ENCODE peak calls at places on chromosomes 7 and 10, in five cellular contexts. O is foreskin fibroblast, A is AG09309, Z is HFF-Myc, M is dorsolateral prefrontal cortex. Y is an unnamed sample.

GRCh38 chr7:93150200-93150835 is 2.1 kb upstream of the SAMD9L start:
- DNase-seq in O (peak), A (no peak), Z (no peak), M (no peak), Y (no peak)

GRCh38 chr7:55983537-55983936 is 19.2 kb downstream of the NIPSNAP2 start:
- DNase-seq in O (no peak), A (no peak), Z (no peak), M (no peak), Y (no peak)

GRCh38 chr10:17671307-17671706 is 27.4 kb downstream of the STAM start:
- DNase-seq in O (no peak), A (no peak), Z (no peak), M (no peak), Y (no peak)

GRCh38 chr10:96212911-96213310 is 58.5 kb downstream of the BLNK start:
- DNase-seq in O (no peak), A (no peak), Z (no peak), M (no peak), Y (no peak)

GRCh38 chr7:34734786-34735185 is 76.8 kb downstream of the NPSR1 start:
- DNase-seq in O (no peak), A (no peak), Z (no peak), M (no peak), Y (no peak)

GRCh38 chr7:115153770-115154468 is 232.0 kb downstream of the MDFIC start:
- DNase-seq in O (no peak), A (no peak), Z (no peak), M (no peak), Y (no peak)

GRCh38 chr10:98340261-98340675 is 72.3 kb upstream of the LOXL4 start:
- DNase-seq in O (no peak), A (no peak), Z (no peak), M (no peak), Y (no peak)

GRCh38 chr10:68052463-68052862 is 22.6 kb downstream of the HERC4 start:
- DNase-seq in O (no peak), A (no peak), Z (no peak), M (no peak), Y (no peak)

GRCh38 chr7:130560972-130561371 is 69.1 kb downstream of the MEST start:
- DNase-seq in O (peak), A (peak), Z (peak), M (no peak), Y (no peak)

GRCh38 chr10:60818134-60818770 is 40.0 kb downstream of the CDK1 start:
- DNase-seq in O (peak), A (peak), Z (no peak), M (no peak), Y (peak)

GRCh38 chr7:75688200-75689136 is 50.3 kb downstream of the HIP1 start:
- DNase-seq in O (no peak), A (no peak), Z (no peak), M (peak), Y (no peak)

GRCh38 chr7:120813546-120813945 is 44.4 kb downstream of the TSPAN12 start:
- DNase-seq in O (no peak), A (no peak), Z (no peak), M (no peak), Y (no peak)

GRCh38 chr10:44788147-44788819 is 122.9 kb upstream of the TMEM72 start:
- DNase-seq in O (no peak), A (no peak), Z (no peak), M (no peak), Y (no peak)

GRCh38 chr10:123929791-123930190 is 38.2 kb upstream of the CPXM2 start:
- DNase-seq in O (no peak), A (no peak), Z (no peak), M (no peak), Y (no peak)

GRCh38 chr10:44154956-44155355 is 229.9 kb downstream of the CXCL12 start:
- DNase-seq in O (no peak), A (peak), Z (no peak), M (no peak), Y (no peak)

GRCh38 chr7:23204241-23204640 is 22.4 kb downstream of the NUP42 start:
- DNase-seq in O (no peak), A (no peak), Z (no peak), M (no peak), Y (no peak)
- TF ChIP-seq CTCF in O (no peak), A (no peak), Z (no peak), M (no peak), Y (no peak)

GRCh38 chr7:141012696-141013344 is 1.9 kb downstream of the MRPS33 start:
- DNase-seq in O (no peak), A (no peak), Z (no peak), M (no peak), Y (no peak)
- H3K4me3 ChIP-seq in O (no peak), A (no peak), Z (peak), M (no peak), Y (no peak)

GRCh38 chr10:84329986-84330651 is 1.7 kb downstream of the CCSER2 start:
- DNase-seq in O (no peak), A (no peak), Z (no peak), M (no peak), Y (no peak)

GRCh38 chr10:84333864-84334451 is 5.6 kb downstream of the CCSER2 start:
- DNase-seq in O (no peak), A (no peak), Z (no peak), M (no peak), Y (no peak)

GRCh38 chr10:84331091-84331490 is 2.7 kb downstream of the CCSER2 start:
- DNase-seq in O (no peak), A (no peak), Z (no peak), M (no peak), Y (no peak)

GRCh38 chr10:84329094-84329611 is 764 bp downstream of the CCSER2 start:
- DNase-seq in O (no peak), A (no peak), Z (no peak), M (no peak), Y (no peak)

DNA sequence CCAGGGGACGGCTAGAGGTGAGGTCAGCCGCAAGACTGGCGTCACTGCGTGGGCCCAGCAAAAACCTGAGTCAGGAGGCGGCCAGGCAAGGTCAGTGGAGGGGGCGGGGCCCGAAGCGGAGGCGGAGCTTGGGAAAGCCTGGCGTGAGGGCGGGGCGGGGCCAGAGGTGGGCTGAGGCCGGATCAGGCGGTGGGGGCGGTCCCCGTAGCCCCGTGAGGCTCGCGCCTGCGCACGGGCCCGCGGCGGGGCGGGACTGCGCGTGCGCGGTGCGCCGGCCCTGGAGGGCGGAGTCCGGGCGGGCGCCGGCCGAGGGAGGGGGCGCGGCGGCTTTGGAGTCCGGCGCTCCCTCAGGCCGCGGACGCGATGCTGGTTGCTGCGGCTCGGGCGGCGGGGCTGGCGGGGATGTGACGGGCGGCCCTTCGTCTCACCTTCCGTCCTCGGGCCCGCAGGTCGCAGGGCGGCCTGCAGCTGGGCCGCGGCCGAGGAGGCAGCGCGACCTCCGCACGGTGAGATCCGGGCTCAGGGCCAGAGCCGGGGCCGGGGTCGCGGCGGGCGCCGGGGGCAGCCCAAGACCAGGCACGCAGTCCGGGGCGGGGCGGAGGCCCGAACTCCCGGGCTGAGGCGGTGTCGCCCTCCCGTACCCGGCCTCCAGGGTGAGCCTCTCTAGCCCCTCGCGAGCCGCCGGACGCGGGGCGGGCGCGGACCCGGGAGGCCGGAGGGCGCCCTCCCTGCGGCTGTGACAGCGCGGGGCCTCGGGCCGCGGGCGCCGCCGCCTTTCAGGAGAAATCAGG is at the start of gene CCSER2:
- DNase-seq in O (peak), A (peak), Z (peak), M (peak), Y (no peak)
- TF ChIP-seq CTCF in O (no peak), A (no peak), Z (no peak), M (no peak), Y (peak)

GRCh38 chr10:52525761-52526160 is 211.7 kb downstream of the DKK1 start:
- DNase-seq in O (peak), A (peak), Z (no peak), M (no peak), Y (peak)
- H3K4me3 ChIP-seq in O (no peak), A (no peak), Z (no peak), M (no peak), Y (no peak)

DNA sequence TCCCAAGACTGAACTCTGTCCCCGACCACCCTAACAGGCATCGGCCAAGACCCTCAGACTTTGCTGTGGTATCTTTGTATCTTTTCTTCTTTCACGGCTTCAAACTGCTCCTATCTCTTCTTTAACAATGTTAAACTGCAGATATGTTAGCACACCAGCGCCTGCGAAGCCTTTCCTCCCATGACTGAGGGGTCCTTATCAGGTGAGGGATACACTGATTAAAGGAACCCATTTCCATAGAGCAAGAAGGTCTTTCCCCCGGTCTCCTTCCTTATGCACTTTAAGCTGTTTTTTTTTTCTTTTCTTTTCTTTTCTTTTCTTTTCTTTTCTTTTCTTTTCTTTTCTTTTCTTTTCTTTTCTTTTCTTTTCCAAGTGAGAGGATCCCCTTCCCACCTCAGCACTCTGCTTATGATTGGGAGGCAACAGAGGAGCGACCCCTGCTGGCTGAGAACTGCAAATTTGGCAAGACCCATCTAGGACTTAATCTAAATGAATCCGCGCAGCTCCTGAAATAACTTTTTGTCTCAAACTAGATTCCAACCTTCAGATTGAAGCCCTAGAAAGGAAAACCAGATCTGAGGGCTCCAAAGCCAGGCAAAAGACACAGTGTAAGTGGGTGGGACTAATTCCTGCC is 109.9 kb downstream of the ITGB8 start:
- DNase-seq in O (no peak), A (no peak), Z (peak), M (no peak), Y (no peak)
- TF ChIP-seq CTCF in O (peak), A (peak), Z (peak), M (no peak), Y (peak)

GRCh38 chr10:47298730-47299129 is 1.3 kb upstream of the GDF10 start:
- DNase-seq in O (no peak), A (no peak), Z (no peak), M (no peak), Y (no peak)

GRCh38 chr10:47301833-47302232 is 1.8 kb downstream of the GDF10 start:
- DNase-seq in O (no peak), A (no peak), Z (no peak), M (no peak), Y (no peak)

GRCh38 chr10:47297796-47298540 is 2.0 kb upstream of the GDF10 start:
- DNase-seq in O (no peak), A (no peak), Z (no peak), M (no peak), Y (no peak)

GRCh38 chr10:47299989-47300931 is at the start of gene GDF10:
- DNase-seq in O (no peak), A (no peak), Z (no peak), M (no peak), Y (no peak)

GRCh38 chr10:47299611-47299988 is 397 bp upstream of the GDF10 start:
- DNase-seq in O (no peak), A (no peak), Z (no peak), M (no peak), Y (no peak)
- H3K4me3 ChIP-seq in O (no peak), A (no peak), Z (no peak), M (peak), Y (no peak)

GRCh38 chr7:142110638-142111037 is 880 bp upstream of the MGAM2 start:
- DNase-seq in O (no peak), A (no peak), Z (no peak), M (no peak), Y (no peak)
- TF ChIP-seq CTCF in O (no peak), A (no peak), Z (no peak), M (no peak), Y (no peak)

DNA sequence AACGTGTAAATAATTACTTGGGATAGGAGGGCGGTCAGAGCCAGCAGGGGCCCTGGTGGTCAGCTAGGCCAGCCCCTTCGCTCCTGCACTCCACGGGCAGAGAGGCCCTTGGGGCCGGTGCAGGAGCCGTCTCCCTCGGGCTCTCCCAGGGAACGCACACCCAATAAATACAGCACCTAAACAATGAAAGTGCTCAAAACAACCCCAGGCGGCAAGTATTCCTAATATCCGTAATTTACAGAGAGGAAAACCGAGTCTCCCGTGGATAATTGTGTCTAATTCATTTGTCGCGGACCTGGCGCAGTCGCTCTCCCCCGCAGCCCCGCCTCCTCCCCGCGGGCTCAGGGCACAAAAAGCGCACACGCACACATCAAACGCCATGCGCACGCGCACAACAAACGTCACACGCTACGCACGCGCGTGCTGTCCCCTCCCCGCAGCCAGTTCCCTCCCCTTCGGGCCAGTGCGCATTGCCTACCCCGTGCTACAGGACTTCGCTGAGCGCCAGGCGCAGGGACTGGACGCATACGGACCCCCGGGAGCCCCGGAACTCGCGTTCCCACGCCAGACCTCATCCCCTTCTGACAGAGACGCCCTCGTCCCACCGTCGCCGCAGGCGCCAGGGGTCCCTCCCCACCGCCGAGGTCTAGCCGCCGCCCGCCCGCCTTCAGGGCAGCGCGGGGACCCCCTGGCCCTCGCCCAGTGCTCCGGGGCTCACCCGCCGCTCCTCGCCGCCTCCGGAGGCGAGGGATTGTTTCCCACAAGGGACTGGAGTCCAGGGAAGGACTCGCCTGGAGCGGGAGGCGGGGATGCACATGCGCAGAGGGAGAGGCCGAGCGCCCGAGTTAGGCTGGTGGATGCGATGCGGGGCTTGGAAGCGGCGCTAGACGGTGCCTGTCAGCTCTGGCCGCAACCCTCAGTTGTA is at the start of gene ZNF248:
- DNase-seq in O (peak), A (peak), Z (peak), M (peak), Y (peak)
- H3K4me3 ChIP-seq in O (peak), A (peak), Z (peak), M (peak), Y (peak)

Y was measured in AG04449.